ENCODE peak calls at places on chromosome 6, in six cellular contexts. One of them, this sample, is unnamed.

GRCh38 chr6:65055545-65055944 is 651.5 kb downstream of the EYS start:
- DNase-seq in fibroblast of the aortic adventitia: no peak
- DNase-seq in CD4-positive, alpha-beta T cell: no peak
- DNase-seq in suprapubic skin: no peak
- DNase-seq in PC-3: no peak
- DNase-seq in ascending aorta: no peak
- DNase-seq in this sample: no peak

GRCh38 chr6:134816780-134817179 is 133.1 kb downstream of the ALDH8A1 start:
- DNase-seq in fibroblast of the aortic adventitia: no peak
- DNase-seq in CD4-positive, alpha-beta T cell: no peak
- DNase-seq in suprapubic skin: no peak
- DNase-seq in PC-3: peak; percentile 40
- DNase-seq in ascending aorta: no peak
- DNase-seq in this sample: no peak

GRCh38 chr6:147750420-147750819 is 241.9 kb downstream of the SAMD5 start:
- DNase-seq in fibroblast of the aortic adventitia: no peak
- DNase-seq in CD4-positive, alpha-beta T cell: no peak
- DNase-seq in suprapubic skin: no peak
- DNase-seq in PC-3: no peak
- DNase-seq in ascending aorta: no peak
- DNase-seq in this sample: no peak

GRCh38 chr6:113901482-113901881 is 44.3 kb downstream of the MARCKS start:
- DNase-seq in fibroblast of the aortic adventitia: peak; percentile 64
- DNase-seq in CD4-positive, alpha-beta T cell: no peak
- DNase-seq in suprapubic skin: no peak
- DNase-seq in PC-3: no peak
- DNase-seq in ascending aorta: no peak
- DNase-seq in this sample: no peak

GRCh38 chr6:195861-196360 is 96.4 kb upstream of the DUSP22 start:
- DNase-seq in fibroblast of the aortic adventitia: peak; percentile 87
- DNase-seq in CD4-positive, alpha-beta T cell: peak; percentile 30
- DNase-seq in suprapubic skin: no peak
- DNase-seq in PC-3: no peak
- DNase-seq in ascending aorta: no peak
- DNase-seq in this sample: no peak

GRCh38 chr6:129138739-129139405 is 255.9 kb downstream of the LAMA2 start:
- DNase-seq in fibroblast of the aortic adventitia: no peak
- DNase-seq in CD4-positive, alpha-beta T cell: no peak
- DNase-seq in suprapubic skin: no peak
- DNase-seq in PC-3: no peak
- DNase-seq in ascending aorta: no peak
- DNase-seq in this sample: no peak

GRCh38 chr6:12271997-12272396 is 18.2 kb upstream of the EDN1 start:
- DNase-seq in fibroblast of the aortic adventitia: no peak
- DNase-seq in CD4-positive, alpha-beta T cell: no peak
- DNase-seq in suprapubic skin: no peak
- DNase-seq in PC-3: no peak
- DNase-seq in ascending aorta: no peak
- DNase-seq in this sample: no peak

GRCh38 chr6:140017470-140017869 is 643.0 kb upstream of the CITED2 start:
- DNase-seq in fibroblast of the aortic adventitia: no peak
- DNase-seq in CD4-positive, alpha-beta T cell: no peak
- DNase-seq in suprapubic skin: no peak
- DNase-seq in PC-3: no peak
- DNase-seq in ascending aorta: no peak
- DNase-seq in this sample: no peak

GRCh38 chr6:27183082-27183832 is 64.2 kb upstream of the PRSS16 start:
- DNase-seq in fibroblast of the aortic adventitia: no peak
- DNase-seq in CD4-positive, alpha-beta T cell: no peak
- DNase-seq in suprapubic skin: no peak
- DNase-seq in PC-3: no peak
- DNase-seq in ascending aorta: no peak
- DNase-seq in this sample: no peak

GRCh38 chr6:118893095-118893881 is 664 bp upstream of the ASF1A start:
- DNase-seq in fibroblast of the aortic adventitia: peak; percentile 78
- DNase-seq in CD4-positive, alpha-beta T cell: no peak
- DNase-seq in suprapubic skin: peak; percentile 61
- DNase-seq in PC-3: peak; percentile 57
- DNase-seq in ascending aorta: no peak
- DNase-seq in this sample: no peak

GRCh38 chr6:164419099-164419498 is 890.3 kb downstream of the C6orf118 start:
- DNase-seq in fibroblast of the aortic adventitia: no peak
- DNase-seq in CD4-positive, alpha-beta T cell: no peak
- DNase-seq in suprapubic skin: no peak
- DNase-seq in PC-3: peak; percentile 30
- DNase-seq in ascending aorta: no peak
- DNase-seq in this sample: no peak

GRCh38 chr6:5471637-5472430 is 210.5 kb downstream of the FARS2 start:
- DNase-seq in fibroblast of the aortic adventitia: no peak
- DNase-seq in CD4-positive, alpha-beta T cell: no peak
- DNase-seq in suprapubic skin: no peak
- DNase-seq in PC-3: peak; percentile 31
- DNase-seq in ascending aorta: no peak
- DNase-seq in this sample: no peak

GRCh38 chr6:18330548-18331066 is 56.5 kb upstream of the RNF144B start:
- DNase-seq in fibroblast of the aortic adventitia: no peak
- DNase-seq in CD4-positive, alpha-beta T cell: no peak
- DNase-seq in suprapubic skin: no peak
- DNase-seq in PC-3: no peak
- DNase-seq in ascending aorta: no peak
- DNase-seq in this sample: no peak

GRCh38 chr6:1864496-1864895 is 254.8 kb downstream of the FOXC1 start:
- DNase-seq in fibroblast of the aortic adventitia: no peak
- DNase-seq in CD4-positive, alpha-beta T cell: no peak
- DNase-seq in suprapubic skin: no peak
- DNase-seq in PC-3: no peak
- DNase-seq in ascending aorta: no peak
- DNase-seq in this sample: no peak

GRCh38 chr6:163892814-163893561 is 478.5 kb downstream of the QKI start:
- DNase-seq in fibroblast of the aortic adventitia: no peak
- DNase-seq in CD4-positive, alpha-beta T cell: no peak
- DNase-seq in suprapubic skin: no peak
- DNase-seq in PC-3: no peak
- DNase-seq in ascending aorta: no peak
- DNase-seq in this sample: no peak

GRCh38 chr6:153790048-153790447 is 249.0 kb upstream of the OPRM1 start:
- DNase-seq in fibroblast of the aortic adventitia: peak; percentile 49
- DNase-seq in CD4-positive, alpha-beta T cell: no peak
- DNase-seq in suprapubic skin: no peak
- DNase-seq in PC-3: peak; percentile 70
- DNase-seq in ascending aorta: peak; percentile 9
- DNase-seq in this sample: no peak

GRCh38 chr6:19320066-19320465 is 517.1 kb upstream of the ID4 start:
- DNase-seq in fibroblast of the aortic adventitia: no peak
- DNase-seq in CD4-positive, alpha-beta T cell: no peak
- DNase-seq in suprapubic skin: no peak
- DNase-seq in PC-3: no peak
- DNase-seq in ascending aorta: no peak
- DNase-seq in this sample: no peak

DNA sequence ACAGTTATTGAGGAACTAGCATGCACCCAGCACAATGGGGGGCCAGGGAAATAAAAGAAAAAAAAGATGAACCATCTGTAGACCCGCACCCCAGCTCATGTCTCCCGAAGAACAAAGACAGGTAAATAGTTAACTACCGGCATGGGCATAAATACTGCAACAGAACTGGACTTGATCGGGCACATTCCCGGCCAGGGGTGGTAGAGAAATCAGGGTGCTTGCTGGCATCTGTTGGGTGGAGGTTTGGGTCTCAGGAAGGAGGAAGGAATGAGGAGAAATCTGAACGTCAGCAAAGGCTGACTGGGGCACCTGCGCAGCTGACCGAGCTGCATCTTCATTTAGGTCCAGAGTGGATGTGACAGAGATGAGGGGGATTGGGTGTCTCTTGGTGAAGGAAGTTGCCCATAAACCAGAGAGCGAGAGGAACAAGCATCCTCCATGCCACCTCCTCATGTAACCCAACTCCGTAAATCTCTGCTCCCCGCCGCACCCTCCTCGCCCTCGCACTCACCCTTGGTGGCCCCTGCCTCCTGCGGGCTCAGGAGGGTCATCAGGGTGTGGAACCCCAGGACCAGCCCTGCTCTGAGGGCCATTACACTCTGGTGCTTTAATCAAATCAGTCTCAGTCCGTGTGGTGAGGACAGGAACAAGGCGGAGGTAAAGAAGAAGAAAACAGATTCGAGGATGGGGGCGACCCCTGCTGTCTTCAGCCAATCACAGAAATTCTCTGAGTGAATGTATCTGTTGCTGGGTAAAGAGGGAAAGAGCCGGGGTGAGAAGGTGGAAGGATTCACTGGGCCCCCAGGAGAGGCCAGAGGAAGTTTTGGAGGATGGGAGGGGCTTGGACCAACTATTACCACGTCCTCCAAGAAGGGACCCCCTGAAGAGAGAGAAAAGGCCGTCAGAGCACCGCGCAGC is at the start of gene HLA-DOA:
- DNase-seq in fibroblast of the aortic adventitia: peak; percentile 2
- DNase-seq in CD4-positive, alpha-beta T cell: no peak
- DNase-seq in suprapubic skin: no peak
- DNase-seq in PC-3: no peak
- DNase-seq in ascending aorta: no peak
- DNase-seq in this sample: no peak
- TF ChIP-seq CTCF in fibroblast of the aortic adventitia: no peak
- TF ChIP-seq CTCF in CD4-positive, alpha-beta T cell: no peak
- TF ChIP-seq CTCF in suprapubic skin: no peak
- TF ChIP-seq CTCF in PC-3: no peak
- TF ChIP-seq CTCF in ascending aorta: no peak
- TF ChIP-seq CTCF in this sample: no peak

GRCh38 chr6:166361080-166361429 is 18.7 kb upstream of the SFT2D1 start:
- DNase-seq in fibroblast of the aortic adventitia: peak; percentile 28
- DNase-seq in CD4-positive, alpha-beta T cell: no peak
- DNase-seq in suprapubic skin: no peak
- DNase-seq in PC-3: peak; percentile 8
- DNase-seq in ascending aorta: no peak
- DNase-seq in this sample: no peak
- TF ChIP-seq CTCF in fibroblast of the aortic adventitia: no peak
- TF ChIP-seq CTCF in CD4-positive, alpha-beta T cell: no peak
- TF ChIP-seq CTCF in suprapubic skin: no peak
- TF ChIP-seq CTCF in PC-3: no peak
- TF ChIP-seq CTCF in ascending aorta: no peak
- TF ChIP-seq CTCF in this sample: no peak

GRCh38 chr6:34572585-34572984 is 16.5 kb upstream of the SPDEF start:
- DNase-seq in fibroblast of the aortic adventitia: no peak
- DNase-seq in CD4-positive, alpha-beta T cell: no peak
- DNase-seq in suprapubic skin: no peak
- DNase-seq in PC-3: no peak
- DNase-seq in ascending aorta: no peak
- DNase-seq in this sample: no peak

GRCh38 chr6:34576286-34576955 is 20.3 kb upstream of the SPDEF start:
- DNase-seq in fibroblast of the aortic adventitia: no peak
- DNase-seq in CD4-positive, alpha-beta T cell: no peak
- DNase-seq in suprapubic skin: no peak
- DNase-seq in PC-3: no peak
- DNase-seq in ascending aorta: no peak
- DNase-seq in this sample: no peak

GRCh38 chr6:34574647-34575293 is 18.6 kb upstream of the SPDEF start:
- DNase-seq in fibroblast of the aortic adventitia: no peak
- DNase-seq in CD4-positive, alpha-beta T cell: no peak
- DNase-seq in suprapubic skin: no peak
- DNase-seq in PC-3: no peak
- DNase-seq in ascending aorta: no peak
- DNase-seq in this sample: no peak

GRCh38 chr6:34573567-34574183 is 17.5 kb upstream of the SPDEF start:
- DNase-seq in fibroblast of the aortic adventitia: no peak
- DNase-seq in CD4-positive, alpha-beta T cell: no peak
- DNase-seq in suprapubic skin: no peak
- DNase-seq in PC-3: no peak
- DNase-seq in ascending aorta: no peak
- DNase-seq in this sample: no peak

GRCh38 chr6:34575326-34575725 is 19.2 kb upstream of the SPDEF start:
- DNase-seq in fibroblast of the aortic adventitia: no peak
- DNase-seq in CD4-positive, alpha-beta T cell: no peak
- DNase-seq in suprapubic skin: no peak
- DNase-seq in PC-3: no peak
- DNase-seq in ascending aorta: no peak
- DNase-seq in this sample: no peak
- TF ChIP-seq CTCF in fibroblast of the aortic adventitia: no peak
- TF ChIP-seq CTCF in CD4-positive, alpha-beta T cell: no peak
- TF ChIP-seq CTCF in suprapubic skin: no peak
- TF ChIP-seq CTCF in PC-3: no peak
- TF ChIP-seq CTCF in ascending aorta: no peak
- TF ChIP-seq CTCF in this sample: no peak

DNA sequence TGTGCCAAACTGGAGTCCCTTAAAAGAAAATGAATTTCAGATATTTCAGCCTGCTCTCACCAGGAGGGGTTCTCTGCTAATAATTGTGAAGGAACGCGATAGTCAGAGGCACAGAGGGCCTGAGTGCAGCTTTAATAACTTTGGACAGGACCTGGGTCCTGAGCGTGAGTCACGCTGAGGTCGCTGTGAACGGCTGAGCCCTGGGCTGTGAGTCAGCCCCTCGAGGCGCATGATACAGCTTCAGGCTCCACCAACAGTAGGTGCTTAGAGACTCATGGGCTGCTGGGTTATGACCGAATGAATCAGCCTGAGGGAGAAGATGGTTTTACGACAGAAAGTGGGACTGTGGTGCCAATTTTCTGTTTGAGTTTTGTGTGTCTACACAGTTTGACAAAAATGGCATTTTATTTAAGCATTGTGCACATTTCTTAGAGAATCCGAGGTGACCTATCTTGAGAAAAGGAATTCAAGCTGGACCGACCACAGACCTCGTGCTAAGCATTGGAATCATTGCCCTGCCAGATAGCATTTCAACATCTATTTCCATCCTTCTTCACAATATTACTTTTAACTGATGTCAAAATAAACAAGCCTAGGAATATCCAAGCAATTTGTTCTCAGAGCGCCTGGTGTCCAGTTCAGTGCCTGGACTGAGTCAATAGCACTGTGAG is 183.0 kb downstream of the THBS2 start:
- DNase-seq in fibroblast of the aortic adventitia: peak; percentile 100
- DNase-seq in CD4-positive, alpha-beta T cell: no peak
- DNase-seq in suprapubic skin: peak; percentile 91
- DNase-seq in PC-3: peak; percentile 93
- DNase-seq in ascending aorta: peak; percentile 91
- DNase-seq in this sample: peak; percentile 93
- TF ChIP-seq CTCF in fibroblast of the aortic adventitia: peak; percentile 21
- TF ChIP-seq CTCF in CD4-positive, alpha-beta T cell: no peak
- TF ChIP-seq CTCF in suprapubic skin: no peak
- TF ChIP-seq CTCF in PC-3: no peak
- TF ChIP-seq CTCF in ascending aorta: no peak
- TF ChIP-seq CTCF in this sample: peak; percentile 42

GRCh38 chr6:133240511-133241087 is 558 bp upstream of the EYA4 start:
- DNase-seq in fibroblast of the aortic adventitia: no peak
- DNase-seq in CD4-positive, alpha-beta T cell: no peak
- DNase-seq in suprapubic skin: no peak
- DNase-seq in PC-3: peak; percentile 55
- DNase-seq in ascending aorta: no peak
- DNase-seq in this sample: no peak
- TF ChIP-seq CTCF in fibroblast of the aortic adventitia: no peak
- TF ChIP-seq CTCF in CD4-positive, alpha-beta T cell: no peak
- TF ChIP-seq CTCF in suprapubic skin: no peak
- TF ChIP-seq CTCF in PC-3: peak; percentile 34
- TF ChIP-seq CTCF in ascending aorta: no peak
- TF ChIP-seq CTCF in this sample: peak; percentile 18